ENCODE peak calls at places on chromosomes 6 and 20, in six cellular contexts. O is RWPE1, U is nephron progenitor cell, P is fibroblast of mammary gland, Z is body of pancreas, Y is GM06990. E is an unnamed sample.

GRCh38 chr6:83904395-83904794 is 44.9 kb downstream of the CYB5R4 start:
- DNase-seq in O (no peak), U (no peak), P (no peak), Z (no peak), Y (no peak), E (no peak)

GRCh38 chr20:49318091-49318429 is 40.2 kb upstream of the ZNFX1 start:
- DNase-seq in O (no peak), U (no peak), P (no peak), Z (no peak), Y (no peak), E (no peak)

GRCh38 chr20:23231561-23232218 is 118.9 kb upstream of the NXT1 start:
- DNase-seq in O (peak), U (no peak), P (peak), Z (no peak), Y (no peak), E (no peak)

GRCh38 chr6:105402090-105402980 is 547 bp downstream of the PREP start:
- DNase-seq in O (peak), U (peak), P (peak), Z (peak), Y (no peak), E (no peak)

GRCh38 chr6:2952557-2953095 is 18.7 kb downstream of the SERPINB6 start:
- DNase-seq in O (peak), U (peak), P (peak), Z (peak), Y (peak), E (peak)

GRCh38 chr6:26294276-26294675 is 70.7 kb upstream of the BTN3A2 start:
- DNase-seq in O (no peak), U (no peak), P (no peak), Z (no peak), Y (no peak), E (no peak)

GRCh38 chr6:28709478-28710349 is 184.0 kb downstream of the GPX5 start:
- DNase-seq in O (no peak), U (no peak), P (no peak), Z (no peak), Y (no peak), E (no peak)

GRCh38 chr6:147297124-147297523 is 92.9 kb downstream of the STXBP5 start:
- DNase-seq in O (no peak), U (no peak), P (no peak), Z (no peak), Y (no peak), E (no peak)

GRCh38 chr20:54070187-54070987 is at the start of gene BCAS1:
- DNase-seq in O (no peak), U (no peak), P (no peak), Z (peak), Y (no peak), E (no peak)

GRCh38 chr20:55678126-55678525 is 327.2 kb downstream of the CBLN4 start:
- DNase-seq in O (no peak), U (no peak), P (no peak), Z (no peak), Y (no peak), E (no peak)

GRCh38 chr6:20965915-20966314 is 431.7 kb downstream of the CDKAL1 start:
- DNase-seq in O (no peak), U (no peak), P (no peak), Z (no peak), Y (no peak), E (no peak)

GRCh38 chr6:88171312-88171711 is 5.2 kb upstream of the CNR1 start:
- DNase-seq in O (no peak), U (no peak), P (no peak), Z (no peak), Y (no peak), E (no peak)

GRCh38 chr6:42453027-42453648 is 1.4 kb upstream of the TRERF1 start:
- DNase-seq in O (peak), U (peak), P (peak), Z (peak), Y (peak), E (peak)

GRCh38 chr6:125375841-125376240 is 74.1 kb upstream of the HDDC2 start:
- DNase-seq in O (no peak), U (no peak), P (peak), Z (no peak), Y (no peak), E (no peak)

GRCh38 chr20:49846206-49846807 is 33.7 kb downstream of the SLC9A8 start:
- DNase-seq in O (peak), U (peak), P (peak), Z (peak), Y (no peak), E (peak)

GRCh38 chr6:26284537-26285142 is 80.4 kb upstream of the BTN3A2 start:
- DNase-seq in O (no peak), U (peak), P (peak), Z (peak), Y (peak), E (peak)

GRCh38 chr6:5084192-5084786 is 852 bp upstream of the PPP1R3G start:
- DNase-seq in O (no peak), U (peak), P (peak), Z (no peak), Y (no peak), E (no peak)

GRCh38 chr20:63708301-63709148 is 686 bp downstream of the ZGPAT start:
- DNase-seq in O (no peak), U (no peak), P (no peak), Z (peak), Y (no peak), E (no peak)

GRCh38 chr6:25984265-25984664 is 21.7 kb downstream of the TRIM38 start:
- DNase-seq in O (no peak), U (no peak), P (no peak), Z (no peak), Y (no peak), E (no peak)

GRCh38 chr6:44255848-44256247 is 1.5 kb downstream of the SLC35B2 start:
- DNase-seq in O (no peak), U (no peak), P (no peak), Z (no peak), Y (no peak), E (no peak)

GRCh38 chr6:136553166-136553787 is 3.1 kb upstream of the MAP7 start:
- DNase-seq in O (no peak), U (no peak), P (no peak), Z (peak), Y (no peak), E (no peak)

GRCh38 chr6:10383312-10384063 is 31.4 kb downstream of the TFAP2A start:
- DNase-seq in O (peak), U (peak), P (no peak), Z (no peak), Y (no peak), E (no peak)

GRCh38 chr6:108738684-108739406 is 109.4 kb upstream of the ARMC2 start:
- DNase-seq in O (no peak), U (no peak), P (no peak), Z (no peak), Y (no peak), E (no peak)

GRCh38 chr6:138485586-138486248 is 13.6 kb downstream of the NHSL1 start:
- DNase-seq in O (no peak), U (peak), P (no peak), Z (no peak), Y (no peak), E (peak)

GRCh38 chr6:133888931-133889556 is at the start of gene TCF21:
- DNase-seq in O (no peak), U (peak), P (no peak), Z (peak), Y (no peak), E (no peak)

GRCh38 chr6:42555477-42556457 is 8.1 kb upstream of the UBR2 start:
- DNase-seq in O (peak), U (no peak), P (peak), Z (no peak), Y (no peak), E (no peak)

GRCh38 chr6:72619883-72620696 is 1.8 kb upstream of the KCNQ5 start:
- DNase-seq in O (no peak), U (peak), P (no peak), Z (peak), Y (peak), E (peak)

GRCh38 chr20:43037605-43038309 is 151.9 kb downstream of the PTPRT start:
- DNase-seq in O (no peak), U (no peak), P (no peak), Z (no peak), Y (no peak), E (no peak)

GRCh38 chr20:43029161-43029560 is 160.5 kb downstream of the PTPRT start:
- DNase-seq in O (no peak), U (no peak), P (no peak), Z (no peak), Y (no peak), E (no peak)

GRCh38 chr20:43028470-43028869 is 161.2 kb downstream of the PTPRT start:
- DNase-seq in O (no peak), U (no peak), P (no peak), Z (no peak), Y (no peak), E (no peak)

GRCh38 chr20:43034981-43035724 is 154.6 kb downstream of the PTPRT start:
- DNase-seq in O (no peak), U (no peak), P (no peak), Z (no peak), Y (no peak), E (no peak)

DNA sequence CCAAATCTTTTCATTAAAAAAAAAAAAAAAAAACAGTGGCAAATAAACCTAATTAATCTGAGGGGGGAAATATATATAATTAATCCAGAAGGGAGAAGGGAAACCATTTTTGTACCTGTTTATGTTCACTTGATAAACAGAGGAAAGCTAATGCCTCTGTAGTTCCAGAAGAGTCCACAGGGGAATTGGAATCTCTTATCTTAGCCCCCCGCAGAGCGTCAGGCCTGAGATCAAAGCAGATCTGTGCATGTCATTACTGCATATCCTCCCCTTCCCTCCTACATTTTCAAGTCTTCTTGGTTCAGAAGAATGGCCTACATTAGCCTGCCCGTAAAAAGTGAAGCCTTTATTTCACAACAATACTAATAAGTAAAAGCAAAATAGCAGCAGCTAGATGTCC is 157.2 kb downstream of the PTPRT start:
- DNase-seq in O (no peak), U (no peak), P (no peak), Z (no peak), Y (no peak), E (no peak)
- TF ChIP-seq CTCF in O (no peak), U (no peak), P (no peak), Z (no peak), Y (no peak), E (no peak)

GRCh38 chr6:12283904-12284303 is 6.3 kb upstream of the EDN1 start:
- DNase-seq in O (no peak), U (no peak), P (no peak), Z (no peak), Y (no peak), E (no peak)
- TF ChIP-seq CTCF in O (no peak), U (no peak), P (no peak), Z (no peak), Y (no peak), E (peak)

GRCh38 chr20:11716239-11716944 is 201.3 kb upstream of the BTBD3 start:
- DNase-seq in O (peak), U (peak), P (peak), Z (peak), Y (no peak), E (peak)
- TF ChIP-seq CTCF in O (peak), U (peak), P (peak), Z (peak), Y (no peak), E (peak)

GRCh38 chr6:170163405-170164170 is 127.3 kb downstream of the DLL1 start:
- DNase-seq in O (no peak), U (no peak), P (no peak), Z (no peak), Y (no peak), E (no peak)

GRCh38 chr6:170164271-170164900 is 126.5 kb downstream of the DLL1 start:
- DNase-seq in O (no peak), U (no peak), P (no peak), Z (no peak), Y (no peak), E (no peak)

GRCh38 chr6:170166511-170167122 is 124.3 kb downstream of the DLL1 start:
- DNase-seq in O (no peak), U (no peak), P (no peak), Z (peak), Y (no peak), E (no peak)

GRCh38 chr6:170165501-170166117 is 125.3 kb downstream of the DLL1 start:
- DNase-seq in O (no peak), U (no peak), P (no peak), Z (no peak), Y (no peak), E (no peak)

DNA sequence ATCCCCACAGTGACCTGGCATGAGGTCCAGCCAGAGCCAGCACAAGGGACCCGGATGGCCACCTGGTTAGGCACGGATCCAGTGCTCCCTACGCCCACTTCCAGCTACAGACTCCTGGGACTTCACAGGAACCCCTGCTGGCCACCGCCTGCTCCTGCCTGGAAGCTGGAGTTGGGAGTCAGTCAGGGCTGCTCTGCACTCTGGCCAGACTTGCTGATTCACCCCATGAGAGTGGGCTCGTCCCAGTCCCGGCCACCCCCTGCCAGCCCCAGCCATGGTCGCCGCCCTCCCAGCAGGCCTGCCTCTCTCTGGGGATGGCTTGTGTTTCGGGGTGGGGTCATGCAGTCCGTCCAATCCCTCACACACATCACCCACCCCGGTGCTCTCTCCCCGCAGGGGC is 125.8 kb downstream of the DLL1 start:
- DNase-seq in O (no peak), U (no peak), P (no peak), Z (peak), Y (no peak), E (no peak)
- TF ChIP-seq CTCF in O (no peak), U (no peak), P (peak), Z (no peak), Y (no peak), E (no peak)

GRCh38 chr20:15654208-15654649 is 919.0 kb downstream of the KIF16B start:
- DNase-seq in O (peak), U (peak), P (peak), Z (peak), Y (peak), E (peak)
- TF ChIP-seq CTCF in O (peak), U (peak), P (peak), Z (peak), Y (peak), E (peak)

GRCh38 chr6:33163540-33163939 is 28.7 kb downstream of the COL11A2 start:
- DNase-seq in O (no peak), U (no peak), P (no peak), Z (no peak), Y (no peak), E (no peak)

GRCh38 chr6:33162471-33162870 is 29.8 kb downstream of the COL11A2 start:
- DNase-seq in O (no peak), U (no peak), P (no peak), Z (no peak), Y (no peak), E (no peak)

GRCh38 chr6:33160728-33161323 is 31.4 kb downstream of the COL11A2 start:
- DNase-seq in O (peak), U (no peak), P (peak), Z (peak), Y (no peak), E (no peak)

GRCh38 chr6:33160096-33160495 is 32.2 kb downstream of the COL11A2 start:
- DNase-seq in O (no peak), U (no peak), P (no peak), Z (no peak), Y (no peak), E (no peak)

DNA sequence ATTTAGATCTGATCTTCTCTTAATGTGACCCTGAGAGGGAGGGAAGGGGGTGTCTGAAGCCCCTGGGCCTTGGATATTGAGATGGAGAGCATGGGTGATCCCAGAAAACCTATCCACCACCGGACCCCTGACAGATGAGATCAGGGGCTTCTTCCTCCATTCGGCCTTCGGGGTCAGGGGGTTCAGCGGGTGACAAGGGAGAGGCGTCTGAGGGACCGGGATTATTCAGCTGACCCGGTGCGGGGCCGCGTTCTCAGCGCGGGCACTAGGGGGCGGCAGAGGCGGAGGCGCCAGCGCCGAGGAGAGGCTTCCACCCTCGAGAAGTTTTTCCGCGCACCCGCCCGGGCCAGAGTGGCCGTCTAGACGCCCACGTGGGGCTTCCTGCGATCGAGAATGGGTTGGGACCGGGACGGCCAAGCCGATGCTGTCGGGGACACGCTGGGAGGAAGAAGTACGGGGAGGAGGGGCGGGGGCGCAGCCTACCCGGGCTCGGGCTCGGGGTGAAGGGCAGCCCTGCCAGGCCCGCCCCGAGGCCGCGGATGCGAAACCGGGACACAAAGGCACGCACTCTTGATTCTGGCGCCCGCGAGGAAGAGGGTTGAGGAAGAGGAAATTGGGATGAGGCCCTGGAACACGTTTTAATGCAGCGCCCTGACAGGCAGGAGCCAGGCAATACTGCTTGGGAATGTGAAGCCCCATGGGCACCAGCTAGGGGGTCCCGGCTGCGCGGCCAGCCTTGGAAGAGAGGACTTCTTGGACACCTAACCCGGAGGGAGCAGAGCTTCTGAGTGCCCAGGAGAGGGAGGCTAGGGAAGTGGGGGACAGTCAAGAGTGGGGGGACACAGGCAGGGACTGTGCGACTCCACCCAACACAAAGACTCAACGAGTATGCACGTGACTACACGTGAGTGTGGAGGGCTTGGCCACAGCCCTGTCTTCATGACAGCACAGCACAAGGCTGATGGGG is 30.6 kb downstream of the COL11A2 start:
- DNase-seq in O (peak), U (peak), P (peak), Z (peak), Y (peak), E (peak)
- TF ChIP-seq CTCF in O (peak), U (peak), P (peak), Z (peak), Y (peak), E (peak)

GRCh38 chr6:156410649-156411048 is 366.5 kb upstream of the ARID1B start:
- DNase-seq in O (no peak), U (no peak), P (no peak), Z (no peak), Y (no peak), E (no peak)
- TF ChIP-seq CTCF in O (no peak), U (peak), P (peak), Z (no peak), Y (peak), E (peak)

DNA sequence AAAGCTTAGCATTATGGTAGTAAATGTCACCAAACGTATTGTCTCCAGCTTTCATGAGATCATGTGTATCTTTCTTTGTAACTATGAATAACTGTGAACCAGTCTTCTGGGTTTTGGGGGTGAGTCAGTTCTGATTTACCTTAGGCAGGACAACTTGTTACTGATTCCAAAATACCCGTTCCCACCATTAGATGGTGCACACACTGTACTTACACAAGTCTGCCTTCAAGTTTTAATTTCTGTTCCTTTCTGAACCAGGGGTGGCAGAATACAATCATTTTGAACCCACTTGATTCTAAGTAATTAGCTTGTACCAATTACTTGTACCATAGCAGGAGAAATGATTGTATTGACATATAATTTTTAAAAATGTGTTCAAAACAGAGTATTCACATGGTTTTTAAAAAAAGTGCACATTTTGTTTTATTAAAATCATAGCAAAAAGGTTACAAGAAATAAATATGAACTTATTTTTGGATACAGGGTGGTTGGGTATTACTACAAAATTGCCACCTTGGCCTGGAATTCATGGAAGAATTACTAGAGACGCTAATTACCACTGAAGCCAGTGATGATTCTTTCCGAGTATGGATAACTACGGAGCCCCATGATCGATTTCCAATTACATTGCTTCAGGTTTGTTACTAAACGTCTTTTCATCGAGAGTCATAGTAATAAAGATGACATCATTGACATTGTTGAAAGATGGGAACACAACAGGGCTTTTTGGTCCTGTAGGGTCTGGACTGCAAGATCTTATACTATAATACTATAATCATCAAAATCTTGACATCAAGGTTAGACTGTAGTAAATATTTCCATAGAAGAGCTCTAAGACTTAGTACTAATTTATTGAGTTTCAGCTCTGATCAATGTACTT is 75.2 kb upstream of the GLP1R start:
- DNase-seq in O (peak), U (no peak), P (peak), Z (peak), Y (peak), E (no peak)
- TF ChIP-seq CTCF in O (peak), U (peak), P (peak), Z (peak), Y (peak), E (peak)

GRCh38 chr20:2693996-2694471 is 1.5 kb downstream of the EBF4 start:
- DNase-seq in O (no peak), U (peak), P (no peak), Z (no peak), Y (no peak), E (no peak)
- TF ChIP-seq CTCF in O (no peak), U (no peak), P (no peak), Z (no peak), Y (no peak), E (no peak)

E was measured in neural crest cell.